ENCODE peak calls at places on chromosomes 11 and 22, in four cellular contexts. W is Kasumi-1; O is A172; L is activated naive CD4-positive, alpha-beta T cell treated with Interleukin-2 at 50 U/mL for 16 hours. K is an unnamed sample.

GRCh38 chr22:38504731-38505594 is 1.1 kb downstream of the DDX17 start:
- DNase-seq in W (peak), O (peak), L (peak), K (peak)

GRCh38 chr11:7595016-7595869 is 78.1 kb downstream of the CYB5R2 start:
- DNase-seq in W (no peak), O (no peak), L (no peak), K (no peak)

GRCh38 chr11:100932474-100933100 is 197.0 kb downstream of the PGR start:
- DNase-seq in W (peak), O (peak), L (no peak), K (peak)

GRCh38 chr11:66886671-66887221 is 29.9 kb downstream of the LRFN4 start:
- DNase-seq in W (no peak), O (peak), L (no peak), K (no peak)

GRCh38 chr22:44347549-44347948 is 34.8 kb upstream of the SHISAL1 start:
- DNase-seq in W (no peak), O (no peak), L (no peak), K (no peak)

GRCh38 chr11:36296925-36297604 is 977 bp downstream of the PRR5L start:
- DNase-seq in W (no peak), O (no peak), L (no peak), K (no peak)

GRCh38 chr11:108592591-108593213 is 866 bp downstream of the EXPH5 start:
- DNase-seq in W (no peak), O (no peak), L (peak), K (no peak)

GRCh38 chr11:123308077-123308476 is 113.0 kb upstream of the CLMP start:
- DNase-seq in W (no peak), O (no peak), L (no peak), K (no peak)

GRCh38 chr22:24521791-24522245 is 26.7 kb downstream of the UPB1 start:
- DNase-seq in W (peak), O (peak), L (peak), K (no peak)

GRCh38 chr11:125401746-125402145 is 94.3 kb downstream of the FEZ1 start:
- DNase-seq in W (no peak), O (no peak), L (no peak), K (no peak)

GRCh38 chr22:21448627-21449416 is 18.4 kb upstream of the TMEM191C start:
- DNase-seq in W (no peak), O (no peak), L (no peak), K (no peak)

GRCh38 chr11:63592975-63593395 is 21.2 kb downstream of the PLAAT3 start:
- DNase-seq in W (peak), O (no peak), L (no peak), K (no peak)

GRCh38 chr22:49664891-49665290 is 162.8 kb downstream of the BRD1 start:
- DNase-seq in W (no peak), O (no peak), L (no peak), K (no peak)

K was measured in GF-D8.